ENCODE peak calls at places on chromosomes 5 and 9, in eight cellular contexts. J, H, A, T, Z, W, Q and U are unnamed samples.

GRCh38 chr9:126514037-126514821 is 99.5 kb upstream of the LMX1B start:
- DNase-seq in J (no peak), H (peak; percentile 97), A (peak; percentile 87), T (peak; percentile 94), Z (no peak), W (no peak), Q (peak; percentile 53), U (no peak)

GRCh38 chr5:56669534-56670483 is 145.5 kb upstream of the MAP3K1 start:
- DNase-seq in J (no peak), H (no peak), A (peak; percentile 79), T (peak; percentile 88), Z (peak; percentile 82), W (peak; percentile 98), Q (no peak), U (no peak)

GRCh38 chr5:64958757-64959391 is 190.1 kb downstream of the CWC27 start:
- DNase-seq in J (no peak), H (no peak), A (peak; percentile 22), T (no peak), Z (no peak), W (no peak), Q (peak; percentile 43), U (no peak)

GRCh38 chr9:88243736-88244135 is 105.5 kb upstream of the SPATA31C2 start:
- DNase-seq in J (no peak), H (no peak), A (no peak), T (no peak), Z (no peak), W (no peak), Q (no peak), U (no peak)

GRCh38 chr5:109163336-109163735 is 246.4 kb downstream of the PJA2 start:
- DNase-seq in J (no peak), H (no peak), A (no peak), T (no peak), Z (no peak), W (no peak), Q (no peak), U (no peak)

GRCh38 chr9:128144239-128145181 is 4.7 kb upstream of the LCN2 start:
- DNase-seq in J (no peak), H (peak; percentile 19), A (no peak), T (peak; percentile 57), Z (no peak), W (no peak), Q (no peak), U (no peak)

GRCh38 chr5:139765040-139765408 is 30.6 kb upstream of the PSD2 start:
- DNase-seq in J (no peak), H (no peak), A (no peak), T (no peak), Z (no peak), W (no peak), Q (no peak), U (no peak)

GRCh38 chr9:126607731-126608130 is 6.0 kb upstream of the LMX1B start:
- DNase-seq in J (no peak), H (no peak), A (no peak), T (no peak), Z (peak; percentile 64), W (no peak), Q (no peak), U (no peak)

GRCh38 chr5:147084702-147085101 is 150.1 kb upstream of the STK32A start:
- DNase-seq in J (no peak), H (no peak), A (no peak), T (no peak), Z (no peak), W (no peak), Q (no peak), U (no peak)

DNA sequence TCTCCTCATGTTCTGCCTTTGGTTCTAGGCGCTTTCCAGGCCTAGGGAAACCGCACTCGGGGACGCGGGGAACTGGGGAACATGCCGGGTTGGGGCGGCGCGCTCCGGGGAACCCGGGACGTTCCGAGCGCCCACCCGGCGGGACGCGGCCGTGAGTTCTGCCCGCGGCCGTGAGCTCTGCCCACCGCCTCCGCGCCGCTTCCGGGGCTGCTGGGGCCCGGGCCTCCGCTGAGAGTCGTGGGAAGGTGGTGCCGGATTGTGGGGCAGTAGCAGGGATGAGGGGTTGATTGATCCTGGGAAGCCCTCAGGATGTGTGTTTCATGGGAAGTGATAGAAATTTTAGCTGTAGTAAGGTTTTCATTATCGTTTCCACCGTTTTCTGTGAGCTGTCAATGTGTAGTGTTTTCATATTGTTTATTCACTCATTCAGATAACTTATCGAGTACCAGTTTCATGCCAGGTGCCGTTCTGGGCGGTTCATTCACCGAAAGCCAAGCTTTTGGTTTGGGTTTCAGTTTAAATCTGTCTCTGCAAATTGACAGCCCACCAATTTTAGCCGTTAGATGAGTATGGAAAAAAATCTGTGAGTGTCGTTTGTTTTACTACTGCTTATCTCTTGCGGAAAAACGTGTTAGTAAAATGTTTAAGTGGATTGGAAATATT is 657 bp downstream of the MTRR start:
- DNase-seq in J (no peak), H (no peak), A (peak; percentile 19), T (no peak), Z (no peak), W (no peak), Q (peak; percentile 30), U (no peak)
- H3K36me3 ChIP-seq in J (peaks cover 22% of the 10 kb centered on the region), H (peaks cover 71% of the 10 kb centered on the region), A (peaks cover 7% of the 10 kb centered on the region), T (no peaks in the 10 kb centered on the region), Z (no peaks in the 10 kb centered on the region), W (no peaks in the 10 kb centered on the region), Q (no peaks in the 10 kb centered on the region), U (no peaks in the 10 kb centered on the region)

GRCh38 chr5:118561971-118562370 is 426.4 kb downstream of the DTWD2 start:
- DNase-seq in J (no peak), H (no peak), A (no peak), T (no peak), Z (no peak), W (no peak), Q (no peak), U (no peak)
- TF ChIP-seq POLR2AphosphoS5 in J (no peak), H (no peak), A (no peak), T (no peak), Z (no peak), W (no peak), Q (no peak), U (no peak)

GRCh38 chr5:73299017-73299630 is 126.1 kb downstream of the TMEM174 start:
- DNase-seq in J (no peak), H (no peak), A (peak; percentile 78), T (no peak), Z (no peak), W (no peak), Q (no peak), U (no peak)
- H3K27me3 ChIP-seq in J (no peaks in the 10 kb centered on the region), H (peaks cover 57% of the 10 kb centered on the region), A (peaks cover 100% of the 10 kb centered on the region), T (peaks cover 93% of the 10 kb centered on the region), Z (peaks cover 12% of the 10 kb centered on the region), W (peaks cover 12% of the 10 kb centered on the region), Q (peaks cover 90% of the 10 kb centered on the region), U (peaks cover 6% of the 10 kb centered on the region)

GRCh38 chr9:92279302-92279701 is 14.2 kb downstream of the IARS1 start:
- DNase-seq in J (no peak), H (no peak), A (no peak), T (no peak), Z (no peak), W (no peak), Q (no peak), U (no peak)

GRCh38 chr9:92275541-92275940 is 18.0 kb downstream of the IARS1 start:
- DNase-seq in J (no peak), H (no peak), A (no peak), T (no peak), Z (no peak), W (no peak), Q (no peak), U (no peak)

GRCh38 chr9:92278117-92278516 is 15.4 kb downstream of the IARS1 start:
- DNase-seq in J (no peak), H (no peak), A (no peak), T (no peak), Z (no peak), W (no peak), Q (no peak), U (no peak)

GRCh38 chr9:92270511-92270910 is 23.0 kb downstream of the IARS1 start:
- DNase-seq in J (no peak), H (no peak), A (no peak), T (no peak), Z (no peak), W (no peak), Q (no peak), U (no peak)

DNA sequence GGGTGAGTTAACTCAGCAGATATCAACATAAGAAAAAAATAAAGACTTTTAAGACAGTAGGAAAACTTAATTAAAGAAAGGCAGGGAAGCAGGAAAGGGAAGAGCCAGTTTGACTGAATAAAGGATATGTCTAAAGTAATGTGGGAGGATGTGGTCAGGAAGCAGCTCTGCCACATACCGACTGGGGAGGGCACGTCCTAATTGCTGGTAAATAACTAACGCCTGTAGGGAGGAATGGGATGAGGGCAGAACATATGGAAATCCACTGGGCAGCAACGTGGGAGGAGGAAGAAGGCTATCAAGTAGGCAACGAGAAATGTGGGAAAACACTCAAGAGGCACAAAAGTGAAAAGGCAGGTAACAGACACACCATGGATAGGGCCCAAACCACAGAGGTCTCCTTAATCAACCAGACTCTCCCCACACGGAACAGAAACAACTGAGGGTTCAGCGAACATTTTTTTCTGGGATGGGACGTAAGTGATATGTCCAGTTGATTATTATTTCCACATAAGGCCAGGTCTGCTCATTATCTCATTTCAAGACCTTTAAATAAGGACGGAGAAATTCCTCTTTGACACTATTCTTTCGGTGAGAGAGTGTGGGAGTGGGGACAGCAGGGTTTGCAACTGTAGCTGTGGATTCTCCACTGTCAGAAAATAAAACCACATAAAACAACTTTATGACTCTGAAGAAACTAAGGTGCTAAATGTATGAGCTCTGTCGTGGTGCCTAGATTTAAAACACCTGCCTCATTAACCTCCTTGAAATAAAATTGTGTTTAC is 17.1 kb downstream of the IARS1 start:
- DNase-seq in J (no peak), H (no peak), A (no peak), T (no peak), Z (no peak), W (no peak), Q (no peak), U (no peak)
- H3K36me3 ChIP-seq in J (peaks cover 50% of the 10 kb centered on the region), H (peaks cover 98% of the 10 kb centered on the region), A (peaks cover 96% of the 10 kb centered on the region), T (peaks cover 98% of the 10 kb centered on the region), Z (no peaks in the 10 kb centered on the region), W (peaks cover 23% of the 10 kb centered on the region), Q (peaks cover 30% of the 10 kb centered on the region), U (peaks cover 2% of the 10 kb centered on the region)

GRCh38 chr5:151456321-151456940 is 9.0 kb downstream of the SLC36A1 start:
- DNase-seq in J (no peak), H (no peak), A (no peak), T (no peak), Z (no peak), W (no peak), Q (no peak), U (no peak)
- TF ChIP-seq POLR2AphosphoS5 in J (no peak), H (no peak), A (no peak), T (no peak), Z (no peak), W (no peak), Q (no peak), U (no peak)

DNA sequence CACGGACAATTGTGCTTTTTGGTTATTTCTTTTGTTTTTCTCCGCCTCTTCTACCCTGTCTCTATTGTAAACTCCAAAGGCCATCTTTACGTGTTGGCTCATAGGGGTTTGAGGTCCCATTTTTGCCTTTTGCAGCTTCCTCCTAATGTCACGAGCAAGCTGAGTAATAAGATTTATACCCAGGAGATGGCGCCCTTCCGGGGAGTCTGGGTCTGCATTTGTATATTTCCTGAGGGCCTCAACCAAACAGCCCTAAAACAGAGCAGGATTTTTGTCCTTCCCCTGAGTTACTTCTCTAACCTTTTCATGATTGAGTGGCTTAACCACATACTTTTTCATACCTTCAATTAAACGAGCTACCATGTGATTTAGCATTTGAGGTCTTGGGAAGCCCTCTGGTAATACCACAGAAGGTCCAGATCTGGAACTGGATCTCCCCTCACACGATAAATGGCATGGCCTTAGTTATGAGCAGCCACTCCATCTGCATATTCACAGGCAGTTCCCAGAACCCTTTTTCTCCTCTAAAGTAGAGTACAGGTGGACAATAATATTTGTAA is 11.2 kb upstream of the CFAP95 start:
- DNase-seq in J (no peak), H (no peak), A (peak; percentile 83), T (no peak), Z (no peak), W (no peak), Q (peak; percentile 36), U (no peak)
- H3K27me3 ChIP-seq in J (no peaks in the 10 kb centered on the region), H (no peaks in the 10 kb centered on the region), A (no peaks in the 10 kb centered on the region), T (no peaks in the 10 kb centered on the region), Z (no peaks in the 10 kb centered on the region), W (no peaks in the 10 kb centered on the region), Q (peaks cover 41% of the 10 kb centered on the region), U (no peaks in the 10 kb centered on the region)